ENCODE peak calls at places on chromosomes 13 and 19, in six cellular contexts. V is H9, N is colonic mucosa, E is cardiac fibroblast, R is GM12865, L is omental fat pad. M is an unnamed sample.

GRCh38 chr13:64662887-64663593 is 2567.1 kb downstream of the PCDH9 start:
- DNase-seq in V (no peak), N (no peak), E (no peak), R (no peak), L (no peak), M (no peak)

GRCh38 chr13:110683203-110683883 is 22.6 kb downstream of the CARS2 start:
- DNase-seq in V (no peak), N (no peak), E (peak), R (no peak), L (no peak), M (no peak)

GRCh38 chr13:110853235-110853721 is 61.6 kb downstream of the ANKRD10 start:
- DNase-seq in V (no peak), N (no peak), E (peak), R (no peak), L (no peak), M (no peak)

GRCh38 chr13:44719857-44720671 is 143.9 kb upstream of the TSC22D1 start:
- DNase-seq in V (no peak), N (no peak), E (peak), R (no peak), L (no peak), M (no peak)

GRCh38 chr13:114313061-114313860 is 1.0 kb upstream of the CHAMP1 start:
- DNase-seq in V (no peak), N (no peak), E (peak), R (peak), L (no peak), M (peak)

GRCh38 chr19:10677796-10678195 is 23.4 kb upstream of the QTRT1 start:
- DNase-seq in V (no peak), N (no peak), E (no peak), R (no peak), L (no peak), M (no peak)

GRCh38 chr19:4360081-4360569 is 16.8 kb downstream of the MPND start:
- DNase-seq in V (no peak), N (no peak), E (no peak), R (no peak), L (no peak), M (no peak)

GRCh38 chr19:2055871-2056809 is 5.1 kb upstream of the MKNK2 start:
- DNase-seq in V (no peak), N (peak), E (peak), R (peak), L (no peak), M (peak)

GRCh38 chr19:17719730-17720486 is 628 bp downstream of the MAP1S start:
- DNase-seq in V (no peak), N (peak), E (no peak), R (peak), L (no peak), M (peak)

GRCh38 chr19:15813916-15814315 is 1.5 kb downstream of the OR10H1 start:
- DNase-seq in V (no peak), N (no peak), E (no peak), R (no peak), L (no peak), M (no peak)

GRCh38 chr13:111323950-111324651 is 3.7 kb downstream of the TEX29 start:
- DNase-seq in V (peak), N (no peak), E (no peak), R (no peak), L (no peak), M (peak)

GRCh38 chr19:11261902-11262839 is at the start of gene DOCK6:
- DNase-seq in V (peak), N (peak), E (peak), R (peak), L (no peak), M (peak)

GRCh38 chr13:34914416-34914815 is 27.7 kb upstream of the NBEA start:
- DNase-seq in V (peak), N (no peak), E (no peak), R (no peak), L (no peak), M (no peak)

GRCh38 chr19:32537626-32538025 is 43.4 kb upstream of the PDCD5 start:
- DNase-seq in V (no peak), N (no peak), E (no peak), R (no peak), L (no peak), M (no peak)

GRCh38 chr19:45474191-45474940 is 6.6 kb downstream of the FOSB start:
- DNase-seq in V (no peak), N (no peak), E (no peak), R (no peak), L (no peak), M (no peak)

GRCh38 chr13:45626731-45627374 is 11.3 kb upstream of the ERICH6B start:
- DNase-seq in V (no peak), N (no peak), E (no peak), R (no peak), L (no peak), M (no peak)

GRCh38 chr13:43107780-43108179 is 84.4 kb downstream of the DNAJC15 start:
- DNase-seq in V (no peak), N (no peak), E (peak), R (no peak), L (no peak), M (no peak)

GRCh38 chr19:28980236-28980868 is 232.6 kb downstream of the UQCRFS1 start:
- DNase-seq in V (peak), N (no peak), E (peak), R (no peak), L (no peak), M (no peak)

GRCh38 chr13:52405369-52405766 is 604 bp downstream of the THSD1 start:
- DNase-seq in V (no peak), N (no peak), E (peak), R (no peak), L (no peak), M (no peak)

GRCh38 chr19:20182232-20182785 is 15.3 kb downstream of the ZNF486 start:
- DNase-seq in V (no peak), N (no peak), E (no peak), R (no peak), L (no peak), M (no peak)

GRCh38 chr19:18637644-18638630 is 1.1 kb downstream of the KLHL26 start:
- DNase-seq in V (no peak), N (peak), E (no peak), R (peak), L (no peak), M (no peak)

GRCh38 chr13:44826586-44827350 is 162.5 kb downstream of the NUFIP1 start:
- DNase-seq in V (no peak), N (no peak), E (no peak), R (no peak), L (no peak), M (no peak)

GRCh38 chr13:112587359-112587766 is 590 bp downstream of the TUBGCP3 start:
- DNase-seq in V (peak), N (peak), E (peak), R (peak), L (peak), M (peak)
- TF ChIP-seq CTCF in V (no peak), N (no peak), E (no peak), R (no peak), L (no peak), M (no peak)

GRCh38 chr19:50518091-50519005 is 4.6 kb upstream of the ASPDH start:
- DNase-seq in V (peak), N (no peak), E (no peak), R (no peak), L (no peak), M (no peak)
- TF ChIP-seq CTCF in V (peak), N (no peak), E (no peak), R (peak), L (no peak), M (peak)

GRCh38 chr13:95704510-95704909 is 27.6 kb downstream of the DNAJC3 start:
- DNase-seq in V (no peak), N (no peak), E (no peak), R (no peak), L (no peak), M (no peak)
- TF ChIP-seq CTCF in V (peak), N (no peak), E (peak), R (no peak), L (no peak), M (no peak)

DNA sequence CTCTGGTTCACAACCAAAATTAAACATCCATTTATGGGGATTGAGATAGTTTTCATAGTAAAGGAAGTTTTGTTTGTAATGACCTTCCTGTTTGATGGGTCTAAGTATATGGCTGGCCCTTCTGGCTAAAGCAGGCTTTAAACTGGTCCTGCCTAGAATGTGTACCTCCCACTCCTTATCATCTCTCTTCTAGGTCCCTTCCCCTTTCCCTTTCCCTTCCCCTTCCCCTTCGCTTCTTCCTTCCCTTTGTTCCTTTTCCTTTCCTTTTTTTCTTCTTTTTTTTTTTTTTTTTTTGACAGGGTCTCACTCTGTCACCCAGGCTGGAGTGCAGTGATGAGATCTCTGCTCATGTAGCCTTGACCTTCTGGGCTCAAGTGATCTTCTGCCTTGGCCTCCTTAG is 35.5 kb downstream of the BBC3 start:
- DNase-seq in V (no peak), N (no peak), E (no peak), R (no peak), L (no peak), M (no peak)
- TF ChIP-seq CTCF in V (no peak), N (no peak), E (no peak), R (no peak), L (no peak), M (no peak)

GRCh38 chr13:46749951-46750350 is 47.0 kb downstream of the ESD start:
- DNase-seq in V (no peak), N (no peak), E (peak), R (no peak), L (no peak), M (no peak)

GRCh38 chr13:46753137-46753536 is 43.8 kb downstream of the ESD start:
- DNase-seq in V (no peak), N (no peak), E (no peak), R (no peak), L (no peak), M (no peak)

GRCh38 chr13:46754812-46755211 is 42.1 kb downstream of the ESD start:
- DNase-seq in V (no peak), N (no peak), E (no peak), R (no peak), L (no peak), M (no peak)

GRCh38 chr13:46753917-46754316 is 43.0 kb downstream of the ESD start:
- DNase-seq in V (no peak), N (no peak), E (no peak), R (no peak), L (no peak), M (no peak)

GRCh38 chr13:46751811-46752635 is 44.9 kb downstream of the ESD start:
- DNase-seq in V (no peak), N (no peak), E (peak), R (peak), L (no peak), M (peak)
- TF ChIP-seq CTCF in V (no peak), N (no peak), E (no peak), R (no peak), L (no peak), M (peak)

DNA sequence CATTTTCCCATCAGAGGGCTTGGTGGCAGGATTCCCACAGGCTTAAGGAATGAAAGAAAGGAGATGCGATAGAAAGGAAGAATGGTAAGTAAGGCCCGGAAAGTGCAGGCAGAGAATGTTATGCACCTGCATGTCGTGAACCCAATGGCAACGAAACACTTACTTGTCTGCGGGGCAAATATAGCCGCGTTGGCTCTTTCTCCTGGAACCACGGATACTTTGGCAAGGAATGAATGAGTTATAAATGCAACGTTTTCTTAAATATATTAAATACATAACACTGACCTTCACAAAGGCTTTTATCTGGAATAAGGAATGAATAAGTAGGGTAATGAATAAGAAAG is 192.1 kb downstream of the KATNAL1 start:
- DNase-seq in V (no peak), N (no peak), E (no peak), R (no peak), L (no peak), M (no peak)
- TF ChIP-seq CTCF in V (no peak), N (peak), E (no peak), R (no peak), L (no peak), M (peak)

GRCh38 chr13:33692531-33692930 is 125.4 kb upstream of the RFC3 start:
- DNase-seq in V (no peak), N (no peak), E (no peak), R (no peak), L (no peak), M (no peak)
- TF ChIP-seq CTCF in V (no peak), N (no peak), E (no peak), R (no peak), L (no peak), M (no peak)

DNA sequence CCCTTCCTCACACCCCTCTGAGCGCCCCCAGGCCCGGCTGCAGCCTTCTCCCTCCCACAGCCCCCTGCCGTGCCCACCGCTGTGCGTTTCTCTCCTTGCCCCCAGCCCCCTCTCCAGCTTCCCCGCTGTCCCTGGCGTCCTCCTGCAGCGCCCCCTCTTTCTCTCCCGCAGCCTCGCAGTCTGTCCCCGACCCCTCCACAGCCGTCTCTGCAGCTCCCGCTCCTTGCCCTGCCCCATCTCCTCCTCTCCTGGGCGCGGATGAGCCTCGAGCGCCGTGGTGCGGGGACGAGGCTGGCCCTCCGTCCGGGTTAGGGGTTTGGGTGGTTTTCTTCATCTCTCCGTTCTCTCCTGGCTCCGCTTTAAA is 1.1 kb downstream of the KMT5C start:
- DNase-seq in V (peak), N (peak), E (no peak), R (no peak), L (no peak), M (peak)
- TF ChIP-seq CTCF in V (no peak), N (no peak), E (no peak), R (peak), L (no peak), M (peak)

DNA sequence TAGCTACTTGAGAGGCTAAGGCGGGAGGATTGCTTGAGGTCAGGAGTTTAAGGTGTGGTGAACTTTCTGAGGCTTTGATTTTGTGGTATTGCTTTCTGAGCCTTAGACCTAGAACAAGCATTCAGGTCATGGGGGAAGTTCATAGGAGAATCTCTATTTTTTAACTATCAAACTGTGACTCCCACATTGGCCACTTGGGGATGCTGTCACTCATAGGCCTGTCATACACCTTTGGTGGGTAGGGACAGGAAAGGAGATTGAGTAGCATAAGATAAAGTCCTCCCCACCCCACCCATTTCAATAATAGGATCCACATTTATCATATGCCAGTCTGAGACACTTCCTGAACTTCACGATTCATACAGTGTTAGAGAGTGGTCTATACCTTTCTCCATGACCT is 41.9 kb upstream of the PSG2 start:
- DNase-seq in V (no peak), N (no peak), E (no peak), R (no peak), L (no peak), M (no peak)
- TF ChIP-seq CTCF in V (no peak), N (no peak), E (peak), R (no peak), L (no peak), M (no peak)

M was measured in activated CD8-positive, alpha-beta T cell treated with anti-CD3 and anti-CD28 coated beads for 36 hours.